ENCODE peak calls at places on chromosomes 1 and 21, in four cellular contexts. Z, U, P and K are unnamed samples.

GRCh38 chr21:46153259-46154154 is 1.9 kb downstream of the FTCD start:
- DNase-seq in Z (peak; percentile 75), U (peak; percentile 47), P (no peak), K (no peak)

GRCh38 chr1:54291276-54292014 is 91.5 kb downstream of the MRPL37 start:
- DNase-seq in Z (no peak), U (no peak), P (no peak), K (no peak)

GRCh38 chr21:40631201-40631600 is 215.8 kb downstream of the DSCAM start:
- DNase-seq in Z (no peak), U (no peak), P (peak; percentile 83), K (no peak)

GRCh38 chr1:20343149-20343936 is 52.7 kb downstream of the VWA5B1 start:
- DNase-seq in Z (peak; percentile 74), U (no peak), P (no peak), K (no peak)

GRCh38 chr1:51310871-51311613 is 19.3 kb downstream of the TTC39A start:
- DNase-seq in Z (no peak), U (no peak), P (no peak), K (no peak)

GRCh38 chr1:92484472-92485373 is 2.0 kb downstream of the GFI1 start:
- DNase-seq in Z (peak; percentile 90), U (peak; percentile 43), P (no peak), K (no peak)

GRCh38 chr1:8937701-8938100 is 8.0 kb upstream of the CA6 start:
- DNase-seq in Z (no peak), U (no peak), P (no peak), K (no peak)

GRCh38 chr1:147717051-147717705 is 43.2 kb downstream of the GJA5 start:
- DNase-seq in Z (no peak), U (peak; percentile 39), P (no peak), K (no peak)

GRCh38 chr1:38014171-38014570 is 1.6 kb downstream of the UTP11 start:
- DNase-seq in Z (no peak), U (no peak), P (no peak), K (no peak)
- TF ChIP-seq CTCF in Z (no peak), U (no peak), P (peak; percentile 9), K (peak; percentile 17)

DNA sequence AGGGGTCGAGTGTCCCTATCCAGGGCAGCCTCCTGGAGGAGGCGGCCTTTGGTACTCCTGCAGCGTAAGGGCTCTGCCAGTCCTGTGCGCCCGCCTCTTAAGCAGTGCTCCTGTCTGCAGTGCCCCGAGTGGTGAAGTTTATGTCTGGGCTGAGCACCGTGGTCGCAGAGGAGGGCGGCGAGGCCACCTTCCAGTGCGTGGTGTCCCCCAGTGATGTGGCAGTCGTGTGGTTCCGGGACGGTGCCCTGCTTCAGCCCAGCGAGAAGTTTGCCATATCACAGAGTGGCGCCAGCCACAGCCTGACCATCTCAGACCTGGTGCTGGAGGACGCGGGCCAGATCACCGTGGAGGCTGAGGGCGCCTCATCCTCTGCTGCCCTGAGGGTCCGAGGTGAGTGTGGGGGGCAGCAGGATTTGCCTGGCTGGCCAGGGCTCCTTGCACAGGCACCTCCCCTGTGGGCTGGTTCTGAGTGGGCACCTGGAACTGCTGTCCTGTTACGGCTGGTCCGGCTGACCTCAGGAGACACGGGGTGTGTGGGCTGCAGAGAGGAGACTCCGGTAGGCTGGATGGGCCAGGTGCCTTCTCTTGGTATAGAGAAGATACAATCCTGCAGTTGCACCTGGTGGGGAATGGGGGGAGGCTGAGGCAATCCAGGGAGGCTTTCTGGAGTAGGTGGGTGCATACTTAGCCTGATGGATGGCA is 66.8 kb downstream of the OBSCN start:
- DNase-seq in Z (peak; percentile 75), U (no peak), P (no peak), K (no peak)
- H3K4me3 ChIP-seq in Z (peak overlapping the region; percentile 52), U (peak overlapping the region; percentile 60), P (no peak overlapping the region), K (no peak overlapping the region)

DNA sequence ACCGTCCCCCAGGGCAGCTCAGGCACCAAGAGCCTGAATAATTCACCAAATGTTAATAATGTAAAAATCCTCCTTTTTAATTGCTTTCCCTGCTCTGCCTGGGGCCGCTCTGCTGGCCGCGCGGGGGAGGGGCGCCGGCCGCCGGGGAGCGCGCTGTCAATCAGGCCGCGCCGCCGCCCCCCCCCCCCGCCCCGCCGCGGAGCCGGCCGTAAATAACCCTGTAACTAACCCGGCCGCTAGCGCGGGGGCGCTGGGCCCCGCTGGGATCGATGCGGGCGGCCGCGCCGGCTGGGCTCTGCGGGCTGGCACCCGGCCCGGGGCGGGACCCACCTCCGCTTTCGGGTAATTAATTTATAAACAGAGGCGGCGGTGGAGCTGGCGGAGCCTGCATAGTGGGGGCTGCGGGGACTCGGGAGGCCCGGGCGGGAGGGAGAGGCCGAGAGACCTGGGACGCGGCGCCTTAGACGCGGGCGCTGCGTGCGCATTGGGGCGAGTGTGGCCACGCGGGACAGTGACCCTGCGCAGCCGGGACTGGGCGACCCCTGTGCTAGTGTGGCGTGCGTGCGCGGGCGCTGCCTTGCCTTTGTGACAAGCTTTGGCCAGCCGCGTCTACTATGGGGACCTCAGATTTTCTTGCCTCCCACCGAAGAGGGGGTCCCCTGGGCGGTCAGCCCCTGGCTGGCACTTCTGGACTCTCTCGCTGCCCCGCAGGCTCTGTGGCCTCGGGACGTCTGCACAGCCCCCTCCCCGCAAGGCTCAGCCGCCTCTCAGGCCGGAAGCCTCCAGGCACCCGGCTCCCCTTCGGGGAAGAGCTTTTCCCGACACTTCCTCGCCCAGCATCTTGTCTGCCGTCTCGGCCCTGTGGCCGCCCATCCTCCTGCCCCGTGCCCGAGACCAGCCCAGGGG is 16.7 kb downstream of the SAMD11 start:
- DNase-seq in Z (no peak), U (peak; percentile 72), P (peak; percentile 59), K (no peak)
- H3K27me3 ChIP-seq in Z (peaks cover 75% of the 10 kb centered on the region), U (peaks cover 86% of the 10 kb centered on the region), P (peaks cover 2% of the 10 kb centered on the region), K (no peaks in the 10 kb centered on the region)

GRCh38 chr1:47021070-47021469 is 2.4 kb upstream of the CYP4X1 start:
- DNase-seq in Z (no peak), U (no peak), P (no peak), K (no peak)
- TF ChIP-seq CTCF in Z (no peak), U (no peak), P (no peak), K (no peak)

DNA sequence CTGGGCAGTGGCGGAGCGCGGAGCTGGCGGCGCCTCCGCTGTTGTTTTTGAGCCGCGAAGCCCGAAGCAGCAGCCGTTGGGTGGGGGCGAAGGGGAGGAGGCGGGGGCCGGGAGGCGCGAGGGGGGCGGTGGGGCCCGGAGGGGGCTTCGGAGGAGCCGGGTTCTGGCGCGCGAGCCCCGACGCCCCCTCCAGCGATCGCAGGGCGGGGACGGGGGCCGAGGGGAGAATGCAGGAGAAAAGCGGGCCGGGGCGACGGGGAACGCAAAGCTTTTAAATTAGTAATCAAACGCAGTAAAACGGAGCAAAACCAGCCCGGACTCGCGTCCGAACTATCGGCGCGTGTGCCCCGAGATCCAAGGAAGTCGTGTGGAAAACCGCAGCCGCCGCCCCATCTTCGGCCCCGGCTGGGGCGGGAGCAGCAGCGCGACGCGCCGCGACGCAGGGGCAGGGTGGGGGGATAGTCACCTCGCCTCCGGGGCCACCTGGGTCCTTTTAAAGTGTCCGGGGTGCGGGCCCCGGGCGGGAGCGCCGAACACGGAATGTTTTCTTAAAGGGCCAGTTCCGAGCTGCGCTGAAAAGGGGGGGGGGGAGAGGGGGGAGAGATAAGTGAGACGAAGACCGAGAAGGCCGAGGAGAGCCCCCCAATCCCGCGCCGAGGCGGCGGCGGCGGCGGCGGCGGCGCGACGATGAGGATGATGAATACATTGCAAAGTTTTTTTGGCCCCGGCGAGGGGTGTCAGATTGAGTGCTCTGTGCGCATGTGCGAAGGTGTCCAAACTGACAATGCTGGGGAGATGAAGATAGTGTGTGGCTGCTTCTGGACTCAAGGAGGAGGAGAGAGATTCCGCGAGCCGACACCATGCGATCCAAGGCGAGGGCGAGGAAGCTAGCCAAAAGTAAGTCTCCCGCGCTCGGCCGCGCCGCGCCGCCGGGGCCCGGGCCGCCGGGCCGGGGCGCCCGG is at the start of gene PRDM16:
- DNase-seq in Z (peak; percentile 29), U (peak; percentile 57), P (peak; percentile 56), K (no peak)
- H3K4me3 ChIP-seq in Z (peak within 1 kb of the TSS; percentile 67), U (peak within 1 kb of the TSS; percentile 67), P (peak within 1 kb of the TSS; percentile 68), K (peak within 1 kb of the TSS; percentile 41)

GRCh38 chr1:181501612-181502011 is 18.3 kb downstream of the CACNA1E start:
- DNase-seq in Z (no peak), U (no peak), P (no peak), K (no peak)
- H3K27me3 ChIP-seq in Z (no peaks in the 10 kb centered on the region), U (no peaks in the 10 kb centered on the region), P (no peaks in the 10 kb centered on the region), K (no peaks in the 10 kb centered on the region)

DNA sequence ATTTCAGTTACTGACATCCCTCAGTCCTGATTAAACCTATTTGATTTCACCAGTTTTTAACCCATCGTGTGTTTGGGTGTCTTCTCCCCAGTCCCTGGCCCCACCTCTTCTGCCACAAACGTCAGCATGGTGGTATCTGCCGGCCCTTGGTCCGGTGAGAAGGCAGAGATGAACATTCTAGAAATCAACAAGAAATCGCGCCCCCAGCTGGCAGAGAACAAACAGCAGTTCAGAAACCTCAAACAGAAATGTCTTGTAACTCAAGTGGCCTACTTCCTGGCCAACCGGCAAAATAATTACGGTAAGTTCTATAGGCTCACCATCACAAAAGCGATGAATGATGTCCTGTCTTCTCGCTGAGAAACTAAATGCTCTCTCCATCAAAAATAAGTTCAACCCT is 28.7 kb downstream of the NBPF3 start:
- DNase-seq in Z (no peak), U (no peak), P (no peak), K (no peak)
- TF ChIP-seq CTCF in Z (no peak), U (no peak), P (peak; percentile 10), K (peak; percentile 52)

GRCh38 chr21:23699402-23699801 is 1907.9 kb downstream of the MRPL39 start:
- DNase-seq in Z (no peak), U (no peak), P (no peak), K (no peak)

GRCh38 chr21:23695449-23695848 is 1911.8 kb downstream of the MRPL39 start:
- DNase-seq in Z (no peak), U (no peak), P (no peak), K (no peak)

GRCh38 chr21:23694396-23694795 is 1912.9 kb downstream of the MRPL39 start:
- DNase-seq in Z (no peak), U (no peak), P (no peak), K (no peak)
- H3K4me3 ChIP-seq in Z (no peak overlapping the region), U (no peak overlapping the region), P (no peak overlapping the region), K (no peak overlapping the region)

DNA sequence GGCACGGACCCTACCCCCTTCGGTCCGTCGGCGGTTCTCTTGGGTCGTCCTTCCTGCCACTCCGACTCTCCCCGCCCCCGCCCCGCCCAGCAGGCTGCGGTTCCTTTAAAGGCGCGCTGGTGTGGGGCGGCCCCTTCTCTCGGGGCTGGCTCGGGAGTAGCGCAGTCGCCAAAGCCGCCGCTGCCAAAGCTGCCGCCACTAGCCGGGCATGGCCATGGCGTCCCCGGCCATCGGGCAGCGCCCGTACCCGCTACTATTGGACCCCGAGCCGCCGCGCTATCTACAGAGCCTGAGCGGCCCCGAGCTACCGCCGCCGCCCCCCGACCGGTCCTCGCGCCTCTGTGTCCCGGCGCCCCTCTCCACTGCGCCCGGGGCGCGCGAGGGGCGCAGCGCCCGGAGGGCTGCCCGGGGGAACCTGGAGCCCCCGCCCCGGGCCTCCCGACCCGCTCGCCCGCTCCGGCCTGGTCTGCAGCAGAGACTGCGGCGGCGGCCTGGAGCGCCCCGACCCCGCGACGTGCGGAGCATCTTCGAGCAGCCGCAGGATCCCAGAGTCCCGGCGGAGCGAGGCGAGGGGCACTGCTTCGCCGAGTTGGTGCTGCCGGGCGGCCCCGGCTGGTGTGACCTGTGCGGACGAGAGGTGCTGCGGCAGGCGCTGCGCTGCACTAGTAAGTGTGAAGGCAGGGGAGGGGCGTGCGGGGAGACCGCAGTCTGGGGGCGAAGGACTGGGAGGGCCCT is at the start of gene RASSF5:
- DNase-seq in Z (peak; percentile 95), U (peak; percentile 85), P (peak; percentile 32), K (no peak)
- H3K27me3 ChIP-seq in Z (peaks cover 8% of the 10 kb centered on the region), U (peaks cover 53% of the 10 kb centered on the region), P (peaks cover 47% of the 10 kb centered on the region), K (peaks cover 6% of the 10 kb centered on the region)